ENCODE peak calls at places on chromosomes 7 and 10, in five cellular contexts. One of them, this sample, is unnamed.

GRCh38 chr10:132265878-132266496 is 41.8 kb downstream of the STK32C start:
- DNase-seq in HS-5: no peak
- DNase-seq in effector memory CD4-positive, alpha-beta T cell: no peak
- DNase-seq in left ventricle myocardium inferior: no peak
- DNase-seq in caudate nucleus: no peak
- DNase-seq in this sample: no peak

GRCh38 chr10:1309237-1309968 is 253.2 kb downstream of the WDR37 start:
- DNase-seq in HS-5: no peak
- DNase-seq in effector memory CD4-positive, alpha-beta T cell: no peak
- DNase-seq in left ventricle myocardium inferior: no peak
- DNase-seq in caudate nucleus: no peak
- DNase-seq in this sample: peak

GRCh38 chr10:86963341-86963919 is 4.9 kb upstream of the ADIRF start:
- DNase-seq in HS-5: no peak
- DNase-seq in effector memory CD4-positive, alpha-beta T cell: no peak
- DNase-seq in left ventricle myocardium inferior: no peak
- DNase-seq in caudate nucleus: no peak
- DNase-seq in this sample: no peak

GRCh38 chr10:127942811-127943210 is 35.9 kb downstream of the PTPRE start:
- DNase-seq in HS-5: no peak
- DNase-seq in effector memory CD4-positive, alpha-beta T cell: no peak
- DNase-seq in left ventricle myocardium inferior: no peak
- DNase-seq in caudate nucleus: no peak
- DNase-seq in this sample: no peak

GRCh38 chr7:151119902-151120301 is 33.6 kb downstream of the AGAP3 start:
- DNase-seq in HS-5: no peak
- DNase-seq in effector memory CD4-positive, alpha-beta T cell: no peak
- DNase-seq in left ventricle myocardium inferior: no peak
- DNase-seq in caudate nucleus: no peak
- DNase-seq in this sample: no peak

GRCh38 chr10:48612241-48612943 is 7.5 kb upstream of the ARHGAP22 start:
- DNase-seq in HS-5: no peak
- DNase-seq in effector memory CD4-positive, alpha-beta T cell: no peak
- DNase-seq in left ventricle myocardium inferior: no peak
- DNase-seq in caudate nucleus: no peak
- DNase-seq in this sample: peak

GRCh38 chr7:80660939-80661338 is 22.5 kb downstream of the CD36 start:
- DNase-seq in HS-5: no peak
- DNase-seq in effector memory CD4-positive, alpha-beta T cell: no peak
- DNase-seq in left ventricle myocardium inferior: no peak
- DNase-seq in caudate nucleus: no peak
- DNase-seq in this sample: no peak

GRCh38 chr7:31094271-31094670 is 42.2 kb downstream of the ADCYAP1R1 start:
- DNase-seq in HS-5: no peak
- DNase-seq in effector memory CD4-positive, alpha-beta T cell: no peak
- DNase-seq in left ventricle myocardium inferior: no peak
- DNase-seq in caudate nucleus: no peak
- DNase-seq in this sample: no peak

GRCh38 chr10:75547391-75548298 is 116.2 kb downstream of the LRMDA start:
- DNase-seq in HS-5: peak
- DNase-seq in effector memory CD4-positive, alpha-beta T cell: no peak
- DNase-seq in left ventricle myocardium inferior: no peak
- DNase-seq in caudate nucleus: no peak
- DNase-seq in this sample: no peak

GRCh38 chr7:100516135-100516812 is 22.7 kb upstream of the AGFG2 start:
- DNase-seq in HS-5: peak
- DNase-seq in effector memory CD4-positive, alpha-beta T cell: peak
- DNase-seq in left ventricle myocardium inferior: peak
- DNase-seq in caudate nucleus: no peak
- DNase-seq in this sample: peak

GRCh38 chr7:47474937-47475879 is 106.7 kb downstream of the TNS3 start:
- DNase-seq in HS-5: peak
- DNase-seq in effector memory CD4-positive, alpha-beta T cell: no peak
- DNase-seq in left ventricle myocardium inferior: peak
- DNase-seq in caudate nucleus: no peak
- DNase-seq in this sample: peak

GRCh38 chr7:129072410-129073063 is 17.6 kb upstream of the TNPO3 start:
- DNase-seq in HS-5: no peak
- DNase-seq in effector memory CD4-positive, alpha-beta T cell: no peak
- DNase-seq in left ventricle myocardium inferior: no peak
- DNase-seq in caudate nucleus: no peak
- DNase-seq in this sample: no peak

GRCh38 chr7:19958309-19958896 is 185.0 kb upstream of the TMEM196 start:
- DNase-seq in HS-5: peak
- DNase-seq in effector memory CD4-positive, alpha-beta T cell: no peak
- DNase-seq in left ventricle myocardium inferior: no peak
- DNase-seq in caudate nucleus: no peak
- DNase-seq in this sample: no peak

GRCh38 chr7:155804897-155805825 is 7.1 kb downstream of the SHH start:
- DNase-seq in HS-5: no peak
- DNase-seq in effector memory CD4-positive, alpha-beta T cell: peak
- DNase-seq in left ventricle myocardium inferior: peak
- DNase-seq in caudate nucleus: no peak
- DNase-seq in this sample: peak

GRCh38 chr7:134394046-134394445 is 64.9 kb downstream of the AKR1B1 start:
- DNase-seq in HS-5: no peak
- DNase-seq in effector memory CD4-positive, alpha-beta T cell: no peak
- DNase-seq in left ventricle myocardium inferior: no peak
- DNase-seq in caudate nucleus: no peak
- DNase-seq in this sample: no peak

GRCh38 chr7:16986775-16987174 is 105.0 kb upstream of the AGR3 start:
- DNase-seq in HS-5: no peak
- DNase-seq in effector memory CD4-positive, alpha-beta T cell: no peak
- DNase-seq in left ventricle myocardium inferior: no peak
- DNase-seq in caudate nucleus: no peak
- DNase-seq in this sample: no peak

GRCh38 chr10:5654218-5654755 is 12.1 kb downstream of the ASB13 start:
- DNase-seq in HS-5: no peak
- DNase-seq in effector memory CD4-positive, alpha-beta T cell: no peak
- DNase-seq in left ventricle myocardium inferior: no peak
- DNase-seq in caudate nucleus: no peak
- DNase-seq in this sample: no peak

GRCh38 chr10:480498-480927 is 209.0 kb downstream of the DIP2C start:
- DNase-seq in HS-5: no peak
- DNase-seq in effector memory CD4-positive, alpha-beta T cell: no peak
- DNase-seq in left ventricle myocardium inferior: no peak
- DNase-seq in caudate nucleus: no peak
- DNase-seq in this sample: peak

GRCh38 chr7:33880787-33881186 is 24.6 kb upstream of the BMPER start:
- DNase-seq in HS-5: peak
- DNase-seq in effector memory CD4-positive, alpha-beta T cell: no peak
- DNase-seq in left ventricle myocardium inferior: no peak
- DNase-seq in caudate nucleus: no peak
- DNase-seq in this sample: no peak

GRCh38 chr10:115977855-115978254 is 295.2 kb downstream of the GFRA1 start:
- DNase-seq in HS-5: no peak
- DNase-seq in effector memory CD4-positive, alpha-beta T cell: no peak
- DNase-seq in left ventricle myocardium inferior: no peak
- DNase-seq in caudate nucleus: no peak
- DNase-seq in this sample: no peak

This sample was measured in endodermal cell.